ENCODE peak calls at places on chromosomes 16 and 17, in five cellular contexts. P, M, N, W and H are unnamed samples.
A peak's percentile ranks its signal among the peaks of the same experiment; 100 is the strongest.

GRCh38 chr16:85717393-85718152 is 28.8 kb upstream of the GINS2 start:
- DNase-seq in M (no peak), N (peak; percentile 51), W (peak; percentile 86), P (peak; percentile 57), H (peak; percentile 34)

GRCh38 chr17:40529991-40530390 is 28.6 kb upstream of the TNS4 start:
- DNase-seq in W (no peak), N (no peak), M (no peak), P (no peak), H (no peak)

GRCh38 chr17:77968788-77969187 is 10.3 kb downstream of the TNRC6C start:
- DNase-seq in P (no peak), M (no peak), W (no peak), N (no peak), H (no peak)

GRCh38 chr17:42056634-42057033 is 6.2 kb upstream of the C17orf113 start:
- DNase-seq in N (no peak), W (no peak), P (no peak), M (no peak), H (no peak)

GRCh38 chr16:30949655-30950515 is 1.0 kb downstream of the ORAI3 start:
- DNase-seq in P (peak; percentile 82), M (no peak), W (peak; percentile 84), N (peak; percentile 80), H (no peak)

GRCh38 chr17:6755731-6756184 is at the start of gene XAF1:
- DNase-seq in M (peak; percentile 46), P (peak; percentile 32), N (peak; percentile 45), W (no peak), H (peak; percentile 31)

GRCh38 chr17:32161506-32162365 is 19.4 kb downstream of the RHOT1 start:
- DNase-seq in W (no peak), M (no peak), P (no peak), N (no peak), H (no peak)

GRCh38 chr16:56022818-56023217 is 147.6 kb upstream of the CES5A start:
- DNase-seq in W (no peak), M (no peak), N (no peak), P (no peak), H (no peak)

GRCh38 chr16:85673529-85674417 is 15.0 kb downstream of the GINS2 start:
- DNase-seq in M (peak; percentile 75), N (no peak), P (peak; percentile 72), W (no peak), H (no peak)

GRCh38 chr16:53220585-53220984 is 165.8 kb downstream of the CHD9 start:
- DNase-seq in M (no peak), W (peak; percentile 5), N (no peak), P (no peak), H (no peak)

GRCh38 chr16:19175492-19176262 is 7.6 kb downstream of the SYT17 start:
- DNase-seq in P (no peak), N (no peak), W (no peak), M (no peak), H (no peak)

GRCh38 chr17:35167666-35168065 is 20.0 kb downstream of the UNC45B start:
- DNase-seq in N (no peak), M (no peak), P (no peak), W (no peak), H (no peak)

GRCh38 chr17:1021147-1021546 is 24.2 kb downstream of the TIMM22 start:
- DNase-seq in P (no peak), M (no peak), W (no peak), N (no peak), H (no peak)

GRCh38 chr16:47503936-47504335 is 42.8 kb downstream of the PHKB start:
- DNase-seq in N (no peak), P (no peak), M (no peak), W (no peak), H (no peak)

GRCh38 chr16:56611281-56611833 is 3.0 kb downstream of the MT2A start:
- DNase-seq in P (peak; percentile 59), N (peak; percentile 46), W (no peak), M (no peak), H (no peak)

GRCh38 chr17:81487487-81488275 is 24.9 kb downstream of the ACTG1 start:
- DNase-seq in N (peak; percentile 82), P (peak; percentile 89), W (peak; percentile 91), M (peak; percentile 97), H (peak; percentile 71)

GRCh38 chr17:46916623-46917022 is 6.3 kb upstream of the GOSR2 start:
- DNase-seq in M (no peak), N (no peak), W (no peak), P (no peak), H (no peak)

GRCh38 chr17:16381496-16381820 is 567 bp downstream of the UBB start:
- DNase-seq in W (no peak), P (no peak), M (no peak), N (no peak), H (no peak)

GRCh38 chr17:4074831-4075495 is 67.9 kb downstream of the ZZEF1 start:
- DNase-seq in N (no peak), W (peak; percentile 61), P (no peak), M (no peak), H (no peak)

GRCh38 chr17:78963378-78963777 is 16.3 kb downstream of the LGALS3BP start:
- DNase-seq in P (no peak), N (no peak), W (no peak), M (no peak), H (no peak)

GRCh38 chr17:7466644-7467341 is 12.6 kb downstream of the ZBTB4 start:
- DNase-seq in M (no peak), N (peak; percentile 86), P (peak; percentile 84), W (no peak), H (no peak)

GRCh38 chr17:4914009-4914408 is 11.1 kb upstream of the CHRNE start:
- DNase-seq in N (no peak), W (no peak), M (no peak), P (no peak), H (no peak)

GRCh38 chr16:14109782-14110727 is 38.9 kb downstream of the MRTFB start:
- DNase-seq in M (no peak), P (no peak), N (no peak), W (no peak), H (no peak)

GRCh38 chr17:79621151-79621940 is 10.5 kb upstream of the RBFOX3 start:
- DNase-seq in M (no peak), W (no peak), N (peak; percentile 5), P (no peak), H (no peak)

GRCh38 chr16:57316390-57317017 is 32.0 kb upstream of the PLLP start:
- DNase-seq in P (no peak), M (no peak), N (peak; percentile 54), W (peak; percentile 37), H (no peak)

GRCh38 chr17:44348234-44348987 is 3.3 kb downstream of the GRN start:
- DNase-seq in W (no peak), N (no peak), M (no peak), P (no peak), H (no peak)

DNA sequence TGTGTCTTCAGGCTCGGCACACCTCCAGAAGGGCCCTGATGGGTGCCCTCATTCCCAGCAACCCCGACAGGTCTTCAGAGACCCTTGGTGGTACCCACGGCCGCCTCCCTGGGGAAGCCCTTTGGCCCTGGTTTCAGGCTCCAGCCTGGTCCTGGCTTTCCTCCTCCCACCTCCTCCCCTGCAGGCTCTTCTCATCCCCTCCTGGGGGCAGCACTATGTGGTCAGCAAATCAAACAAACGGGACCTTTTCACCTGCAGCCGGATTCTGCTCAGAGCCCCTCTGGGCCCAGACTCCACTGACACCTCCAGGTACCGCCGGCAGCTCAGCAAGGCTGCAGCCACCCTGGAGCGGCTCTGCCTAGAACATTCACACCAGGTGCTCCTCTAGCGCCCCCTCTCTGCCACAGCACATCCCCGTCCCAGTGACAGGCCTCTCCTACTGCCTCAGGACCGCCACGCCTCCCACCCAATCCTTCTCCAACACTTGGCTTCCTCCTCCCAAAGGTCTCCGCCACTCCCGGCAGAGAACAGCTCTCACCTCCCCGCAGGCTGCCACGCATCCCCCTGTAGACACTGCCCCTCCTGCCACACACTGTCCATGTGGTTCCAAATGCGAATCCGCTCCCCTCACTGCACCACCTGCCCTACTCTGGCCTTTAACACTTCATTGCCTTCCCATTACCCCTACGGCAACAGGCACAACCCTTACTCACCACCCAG is 12.0 kb downstream of the CORO7 start:
- DNase-seq in P (no peak), M (peak; percentile 64), N (peak; percentile 40), W (peak; percentile 74), H (no peak)
- TF ChIP-seq CTCF in P (peak; percentile 62), M (peak; percentile 44), N (peak; percentile 25), W (peak; percentile 67), H (peak; percentile 41)

GRCh38 chr16:81517630-81518438 is 73.2 kb downstream of the CMIP start:
- DNase-seq in M (no peak), P (no peak), N (no peak), W (no peak), H (no peak)

GRCh38 chr16:81515281-81515680 is 70.7 kb downstream of the CMIP start:
- DNase-seq in M (no peak), P (no peak), W (no peak), N (no peak), H (no peak)

GRCh38 chr16:81515721-81516120 is 71.1 kb downstream of the CMIP start:
- DNase-seq in P (no peak), M (no peak), N (no peak), W (no peak), H (no peak)

GRCh38 chr16:81517150-81517499 is 72.5 kb downstream of the CMIP start:
- DNase-seq in M (no peak), W (no peak), N (no peak), P (no peak), H (no peak)

GRCh38 chr16:81516478-81517149 is 72.0 kb downstream of the CMIP start:
- DNase-seq in P (no peak), M (no peak), N (no peak), W (no peak), H (no peak)
- H3K27ac ChIP-seq in P (no peak overlapping the region), M (no peak overlapping the region), N (no peak overlapping the region), W (no peak overlapping the region), H (no peak overlapping the region)

GRCh38 chr17:59368218-59368857 is 36.9 kb downstream of the YPEL2 start:
- DNase-seq in M (no peak), W (no peak), P (no peak), N (no peak), H (no peak)

GRCh38 chr17:59366773-59367656 is 35.6 kb downstream of the YPEL2 start:
- DNase-seq in W (peak; percentile 81), N (peak; percentile 26), P (no peak), M (no peak), H (no peak)

GRCh38 chr17:59365383-59365981 is 34.0 kb downstream of the YPEL2 start:
- DNase-seq in W (peak; percentile 28), P (no peak), M (no peak), N (no peak), H (peak; percentile 13)

GRCh38 chr17:59367657-59368045 is 36.2 kb downstream of the YPEL2 start:
- DNase-seq in M (no peak), W (peak; percentile 30), P (no peak), N (no peak), H (no peak)

GRCh38 chr17:59366040-59366757 is 34.7 kb downstream of the YPEL2 start:
- DNase-seq in N (no peak), W (peak; percentile 49), P (no peak), M (no peak), H (no peak)
- TF ChIP-seq CTCF in N (no peak), W (peak; percentile 15), P (peak; percentile 19), M (no peak), H (no peak)

GRCh38 chr16:67030221-67030962 is 1.4 kb downstream of the CBFB start:
- DNase-seq in W (no peak), M (no peak), N (no peak), P (no peak), H (no peak)
- H3K27ac ChIP-seq in W (peak overlapping the region; percentile 99), M (peak overlapping the region; percentile 97), N (peak overlapping the region; percentile 91), P (peak overlapping the region; percentile 100), H (no peak overlapping the region)

GRCh38 chr17:34066528-34066927 is 188.6 kb upstream of the CCL2 start:
- DNase-seq in W (no peak), N (no peak), M (no peak), P (no peak), H (no peak)
- TF ChIP-seq CTCF in W (no peak), N (no peak), M (no peak), P (no peak), H (no peak)

GRCh38 chr17:48160177-48160967 is 52.8 kb downstream of the SNX11 start:
- DNase-seq in P (no peak), M (no peak), N (no peak), W (peak; percentile 33), H (no peak)
- H3K27ac ChIP-seq in P (no peak overlapping the region), M (no peak overlapping the region), N (no peak overlapping the region), W (peak overlapping the region; percentile 74), H (no peak overlapping the region)